ENCODE peak calls at places on chromosomes 16 and 17, in eight cellular contexts. B, U, H, O, W, X, K and A are unnamed samples.

GRCh38 chr17:2215616-2216364 is 87.8 kb downstream of the SMG6 start:
- DNase-seq in W (peak), O (peak), X (peak), U (peak), H (peak), B (peak), K (peak), A (peak)

GRCh38 chr16:89921699-89922476 is 1.3 kb upstream of the TUBB3 start:
- DNase-seq in H (peak), U (no peak), B (peak), X (peak), W (peak), K (no peak), O (no peak), A (no peak)

GRCh38 chr17:67558740-67559380 is 158.9 kb upstream of the NOL11 start:
- DNase-seq in X (no peak), O (no peak), U (no peak), K (no peak), W (no peak), H (no peak), B (no peak), A (no peak)

GRCh38 chr17:80030730-80031410 is 4.8 kb downstream of the TBC1D16 start:
- DNase-seq in O (no peak), W (no peak), B (no peak), K (no peak), H (no peak), U (no peak), X (no peak), A (peak)

GRCh38 chr17:1890758-1891450 is 61.1 kb downstream of the RPA1 start:
- DNase-seq in O (peak), U (no peak), H (no peak), K (no peak), B (no peak), X (no peak), W (no peak), A (no peak)

GRCh38 chr16:56931253-56931768 is 631 bp upstream of the HERPUD1 start:
- DNase-seq in U (no peak), W (peak), X (no peak), B (no peak), O (no peak), K (no peak), H (peak), A (no peak)

GRCh38 chr16:77113835-77114234 is 77.2 kb upstream of the MON1B start:
- DNase-seq in O (no peak), U (no peak), W (no peak), X (no peak), B (no peak), K (no peak), H (no peak), A (no peak)

GRCh38 chr16:66621973-66622372 is 17.5 kb downstream of the CMTM3 start:
- DNase-seq in B (no peak), U (no peak), O (no peak), K (no peak), W (no peak), H (no peak), X (no peak), A (no peak)

GRCh38 chr17:35046740-35047283 is 16.7 kb downstream of the RFFL start:
- DNase-seq in B (peak), W (no peak), O (peak), X (no peak), K (peak), H (no peak), U (peak), A (no peak)

GRCh38 chr17:47821424-47822379 is at the start of gene OSBPL7:
- DNase-seq in W (peak), O (peak), X (peak), U (peak), B (peak), H (peak), K (peak), A (peak)

GRCh38 chr16:77967054-77968035 is 55.0 kb upstream of the CLEC3A start:
- DNase-seq in X (no peak), O (no peak), U (no peak), H (no peak), B (no peak), K (no peak), W (peak), A (no peak)

GRCh38 chr16:15949210-15950166 is at the start of gene ABCC1:
- DNase-seq in W (peak), O (peak), K (peak), B (peak), U (peak), X (peak), H (no peak), A (peak)

GRCh38 chr17:65389956-65390355 is 171.5 kb downstream of the AXIN2 start:
- DNase-seq in H (no peak), U (no peak), K (no peak), O (no peak), X (no peak), B (no peak), W (no peak), A (no peak)

GRCh38 chr17:59764292-59764741 is 56.9 kb downstream of the VMP1 start:
- DNase-seq in O (no peak), H (no peak), X (no peak), U (no peak), B (no peak), W (no peak), K (no peak), A (no peak)

GRCh38 chr17:64635647-64636305 is 26.3 kb downstream of the SMURF2 start:
- DNase-seq in O (no peak), H (no peak), K (no peak), W (no peak), B (no peak), U (no peak), X (no peak), A (no peak)

GRCh38 chr16:1258906-1259759 is 3.3 kb downstream of the TPSD1 start:
- DNase-seq in K (no peak), B (no peak), W (peak), O (no peak), U (no peak), X (no peak), H (no peak), A (no peak)

GRCh38 chr17:82917656-82918345 is 78.0 kb upstream of the ZNF750 start:
- DNase-seq in O (peak), B (peak), X (no peak), K (no peak), W (peak), H (no peak), U (peak), A (no peak)

GRCh38 chr17:79982986-79983385 is 52.7 kb downstream of the TBC1D16 start:
- DNase-seq in H (no peak), W (no peak), B (no peak), K (no peak), X (no peak), O (no peak), U (no peak), A (peak)

GRCh38 chr16:72537684-72538083 is 365.7 kb upstream of the PMFBP1 start:
- DNase-seq in B (no peak), X (no peak), W (no peak), K (no peak), H (no peak), U (no peak), O (no peak), A (no peak)

GRCh38 chr17:45750779-45751440 is 33.2 kb upstream of the CRHR1 start:
- DNase-seq in K (no peak), H (no peak), O (no peak), X (no peak), W (no peak), B (no peak), U (no peak), A (no peak)

GRCh38 chr17:74354123-74354522 is 7.5 kb downstream of the BTBD17 start:
- DNase-seq in H (no peak), O (peak), U (peak), X (peak), W (peak), K (no peak), B (peak), A (no peak)

GRCh38 chr17:78378225-78379133 is at the start of gene PGS1:
- DNase-seq in O (peak), W (peak), X (peak), H (no peak), B (peak), K (peak), U (peak), A (peak)

GRCh38 chr16:27779719-27780161 is 229.8 kb downstream of the KATNIP start:
- DNase-seq in X (no peak), W (peak), O (no peak), U (no peak), H (no peak), B (peak), K (no peak), A (peak)

GRCh38 chr17:74545456-74546230 is at the start of gene CD300C:
- DNase-seq in X (peak), K (no peak), B (no peak), U (no peak), O (no peak), W (no peak), H (no peak), A (peak)

GRCh38 chr17:81253358-81254131 is 14.4 kb downstream of the NDUFAF8 start:
- DNase-seq in B (peak), X (no peak), W (peak), H (no peak), O (peak), K (peak), U (peak), A (peak)

GRCh38 chr16:2053897-2054296 is 6.1 kb downstream of the TSC2 start:
- DNase-seq in H (no peak), W (no peak), U (no peak), B (no peak), X (no peak), K (no peak), O (no peak), A (no peak)

GRCh38 chr16:68423771-68424170 is 24.5 kb downstream of the SMPD3 start:
- DNase-seq in H (no peak), X (no peak), K (no peak), W (no peak), O (no peak), U (no peak), B (no peak), A (no peak)

GRCh38 chr16:30927789-30928378 is 4.5 kb downstream of the FBXL19 start:
- DNase-seq in O (peak), X (no peak), K (no peak), H (no peak), U (no peak), B (peak), W (peak), A (no peak)

GRCh38 chr17:7167832-7168231 is 11.3 kb downstream of the ASGR1 start:
- DNase-seq in X (no peak), W (no peak), O (no peak), H (no peak), U (no peak), B (no peak), K (no peak), A (no peak)

GRCh38 chr17:66460558-66460957 is 158.1 kb downstream of the PRKCA start:
- DNase-seq in X (no peak), H (no peak), U (no peak), W (no peak), B (no peak), O (no peak), K (no peak), A (no peak)

GRCh38 chr17:66002807-66003206 is 189.1 kb downstream of the CEP112 start:
- DNase-seq in O (no peak), H (no peak), X (no peak), U (no peak), B (no peak), W (no peak), K (no peak), A (no peak)

GRCh38 chr16:69107311-69107962 is 2.0 kb downstream of the HAS3 start:
- DNase-seq in U (no peak), O (no peak), H (no peak), X (peak), W (peak), B (no peak), K (no peak), A (peak)

GRCh38 chr16:86914850-86915717 is 336.7 kb downstream of the FOXL1 start:
- DNase-seq in O (no peak), K (no peak), B (no peak), W (no peak), X (no peak), U (no peak), H (no peak), A (no peak)

GRCh38 chr16:12318661-12319463 is 342.3 kb downstream of the SNX29 start:
- DNase-seq in H (no peak), B (no peak), X (no peak), O (no peak), W (no peak), U (no peak), K (no peak), A (no peak)

GRCh38 chr17:35948092-35948491 is 4.6 kb upstream of the LYZL6 start:
- DNase-seq in K (no peak), O (no peak), X (no peak), B (no peak), W (no peak), H (no peak), U (no peak), A (no peak)

GRCh38 chr16:17346774-17347569 is 123.8 kb downstream of the XYLT1 start:
- DNase-seq in K (no peak), H (no peak), W (no peak), O (no peak), U (no peak), X (no peak), B (no peak), A (no peak)

GRCh38 chr16:19718624-19718965 is 524 bp downstream of the IQCK start:
- DNase-seq in O (no peak), W (peak), X (no peak), K (no peak), U (no peak), H (no peak), B (no peak), A (no peak)

GRCh38 chr17:72603346-72604242 is 482.8 kb downstream of the SOX9 start:
- DNase-seq in X (no peak), O (no peak), K (no peak), H (no peak), W (no peak), U (no peak), B (no peak), A (no peak)

DNA sequence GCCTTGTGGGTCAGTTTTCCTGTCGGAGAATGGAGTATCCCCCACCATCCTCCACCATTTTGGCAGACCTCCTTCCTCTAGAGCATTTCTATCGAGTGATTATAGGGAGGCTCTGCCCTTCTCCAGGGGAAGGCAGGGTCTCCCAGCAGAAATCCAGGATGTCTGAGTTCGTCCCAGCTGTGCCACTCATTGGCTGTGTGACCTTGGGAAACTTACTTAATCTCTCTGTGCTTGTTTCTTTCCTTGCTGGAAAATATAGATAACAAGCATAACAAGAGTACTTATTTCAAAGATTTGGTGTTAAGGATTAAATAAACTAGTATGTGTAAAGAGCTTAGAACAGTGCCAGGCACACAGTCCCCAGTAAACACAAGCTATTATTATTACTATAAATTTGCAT is 14.8 kb downstream of the ATP2A3 start:
- DNase-seq in W (no peak), B (no peak), K (no peak), H (no peak), X (no peak), U (no peak), O (no peak), A (no peak)
- H3K4me3 ChIP-seq in W (no peak), B (no peak), K (no peak), H (no peak), X (no peak), U (no peak), O (no peak), A (no peak)

DNA sequence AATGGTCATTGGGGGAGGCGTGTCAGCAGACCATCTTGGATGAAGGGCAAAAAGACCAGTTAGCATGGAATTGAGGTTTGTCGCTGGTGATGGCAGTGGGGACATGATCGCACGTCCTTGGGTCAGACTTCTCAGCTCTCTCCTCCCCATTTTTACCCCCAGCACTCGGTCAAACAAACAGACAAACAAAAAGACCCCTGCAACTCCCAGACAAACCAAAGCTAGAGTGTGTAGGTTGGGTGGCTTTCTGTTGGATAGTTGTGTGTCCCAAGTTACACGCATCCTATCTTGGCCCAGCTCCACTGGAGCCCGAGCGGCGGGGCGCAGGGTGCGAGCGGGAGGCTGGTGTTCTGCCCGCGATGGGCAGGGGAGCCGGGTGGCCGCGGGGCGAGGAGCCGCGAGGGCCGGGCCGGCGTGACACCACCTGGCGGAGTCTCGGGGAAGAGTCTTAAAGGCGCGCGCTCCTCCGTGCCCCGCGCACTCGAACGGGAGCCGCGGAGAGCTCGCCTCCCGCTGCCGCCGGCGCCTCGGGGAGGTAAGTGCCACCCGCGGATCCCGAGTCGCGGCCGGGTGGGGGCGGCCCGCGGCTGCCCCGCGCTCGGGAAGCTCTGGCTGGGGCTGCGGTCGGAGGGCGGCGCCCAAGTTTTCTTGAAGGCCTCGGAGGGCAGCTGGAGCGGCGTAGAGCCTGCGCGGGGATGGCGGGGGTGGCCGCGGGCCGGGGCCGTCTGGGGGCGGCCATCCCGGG is 18.5 kb upstream of the NTN1 start:
- DNase-seq in H (no peak), X (peak), U (no peak), O (no peak), K (no peak), B (no peak), W (peak), A (no peak)
- H3K4me3 ChIP-seq in H (peak), X (peak), U (peak), O (no peak), K (peak), B (no peak), W (peak), A (peak)

GRCh38 chr16:80802902-80803301 is 1.5 kb downstream of the CDYL2 start:
- DNase-seq in X (no peak), B (no peak), K (no peak), W (no peak), H (no peak), U (no peak), O (no peak), A (no peak)
- H3K4me3 ChIP-seq in X (peak), B (no peak), K (peak), W (peak), H (no peak), U (no peak), O (no peak), A (peak)

GRCh38 chr17:39663340-39663687 is 1.8 kb upstream of the TCAP start:
- DNase-seq in W (peak), B (no peak), K (no peak), H (no peak), X (no peak), U (no peak), O (no peak), A (no peak)
- H3K4me3 ChIP-seq in W (peak), B (no peak), K (no peak), H (peak), X (peak), U (no peak), O (no peak), A (no peak)

GRCh38 chr17:44533533-44534246 is 23.6 kb upstream of the FZD2 start:
- DNase-seq in U (peak), B (peak), O (peak), X (peak), W (peak), H (peak), K (peak), A (peak)
- H3K4me3 ChIP-seq in U (no peak), B (no peak), O (no peak), X (peak), W (no peak), H (no peak), K (no peak), A (no peak)

GRCh38 chr17:50129303-50129945 is 536 bp downstream of the SAMD14 start:
- DNase-seq in O (peak), X (no peak), U (no peak), B (peak), W (peak), H (no peak), K (peak), A (no peak)
- H3K4me3 ChIP-seq in O (no peak), X (peak), U (peak), B (peak), W (peak), H (peak), K (peak), A (peak)

DNA sequence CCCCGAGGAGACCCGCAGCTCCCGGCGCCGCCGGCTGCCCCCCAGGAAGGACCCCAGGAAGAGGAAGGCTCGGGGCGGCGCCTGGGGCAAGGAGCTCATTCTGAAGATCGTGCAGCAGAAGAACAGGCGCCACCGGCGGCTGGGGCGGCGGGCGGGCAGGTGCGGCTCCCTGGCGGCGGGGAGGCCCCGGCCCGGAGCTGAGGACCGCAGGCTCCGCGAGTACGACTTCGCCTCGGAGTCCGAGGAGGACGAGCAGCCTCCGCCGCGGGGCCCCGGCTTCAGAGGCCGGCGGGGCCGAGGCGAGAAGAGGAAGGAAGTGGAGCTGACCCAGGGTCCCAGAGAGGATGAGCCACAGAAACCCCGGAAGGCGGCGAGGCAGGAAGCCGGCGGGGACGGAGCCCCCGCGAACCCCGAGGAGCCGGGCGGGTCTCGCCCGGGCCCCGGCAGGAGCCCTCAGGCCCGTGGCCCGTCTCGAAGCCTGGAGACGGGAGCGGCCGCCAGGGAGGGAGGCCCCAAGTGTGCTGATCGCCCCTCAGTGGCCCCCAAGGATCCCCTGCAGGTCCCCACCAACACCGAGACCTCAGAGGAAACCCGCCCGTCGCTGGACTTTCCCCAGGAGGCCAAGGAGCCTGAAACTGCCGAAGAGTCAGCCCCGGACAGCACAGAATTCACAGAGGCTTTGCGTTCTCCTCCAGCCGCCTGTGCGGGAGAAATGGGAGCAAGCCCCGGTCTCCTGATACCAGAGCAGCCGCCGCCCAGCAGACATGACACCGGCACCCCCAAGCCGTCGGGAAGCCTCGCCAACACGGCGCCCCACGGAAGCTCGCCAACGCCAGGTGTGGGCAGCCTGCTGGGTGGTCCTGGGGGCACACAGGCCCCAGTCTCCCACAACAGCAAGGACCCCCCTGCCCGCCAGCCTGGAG is 22.3 kb upstream of the ZFPM1 start:
- DNase-seq in W (peak), X (peak), B (no peak), K (no peak), O (peak), H (no peak), U (peak), A (no peak)
- H3K4me3 ChIP-seq in W (no peak), X (peak), B (no peak), K (peak), O (no peak), H (peak), U (peak), A (peak)